ENCODE peak calls at places on chromosomes 4 and X, in seven cellular contexts. T, V, D, E, U, G and R are unnamed samples.

GRCh38 chr4:175109933-175110332 is 191.8 kb downstream of the ADAM29 start:
- DNase-seq in G (no peak), U (no peak), V (no peak), D (no peak), T (no peak), E (no peak), R (no peak)

GRCh38 chr4:61427818-61428495 is 227.8 kb downstream of the ADGRL3 start:
- DNase-seq in G (no peak), U (no peak), D (no peak), V (no peak), E (no peak), T (no peak), R (no peak)

GRCh38 chr4:149063007-149063406 is 620.8 kb upstream of the NR3C2 start:
- DNase-seq in V (no peak), G (no peak), T (no peak), D (no peak), E (no peak), U (no peak), R (no peak)

GRCh38 chr4:169070895-169071218 is 60.8 kb upstream of the CBR4 start:
- DNase-seq in D (no peak), G (no peak), V (no peak), T (no peak), U (no peak), E (peak), R (no peak)

GRCh38 chr4:13364653-13365052 is 119.5 kb downstream of the RAB28 start:
- DNase-seq in E (no peak), V (no peak), G (no peak), U (no peak), D (no peak), T (no peak), R (no peak)

GRCh38 chr4:81257021-81257420 is 42.0 kb upstream of the PRKG2 start:
- DNase-seq in T (peak), U (no peak), V (no peak), G (no peak), D (no peak), E (no peak), R (peak)

GRCh38 chrX:71173440-71173839 is 28.8 kb downstream of the NLGN3 start:
- DNase-seq in V (no peak), T (no peak), U (no peak), G (no peak), D (no peak), E (no peak), R (no peak)

GRCh38 chr4:113052379-113052951 is 3.0 kb downstream of the ANK2 start:
- DNase-seq in U (no peak), T (peak), G (no peak), E (no peak), D (no peak), V (no peak), R (peak)

GRCh38 chr4:154184238-154184637 is 307.4 kb downstream of the DCHS2 start:
- DNase-seq in V (no peak), T (no peak), U (no peak), D (no peak), G (no peak), E (no peak), R (no peak)

DNA sequence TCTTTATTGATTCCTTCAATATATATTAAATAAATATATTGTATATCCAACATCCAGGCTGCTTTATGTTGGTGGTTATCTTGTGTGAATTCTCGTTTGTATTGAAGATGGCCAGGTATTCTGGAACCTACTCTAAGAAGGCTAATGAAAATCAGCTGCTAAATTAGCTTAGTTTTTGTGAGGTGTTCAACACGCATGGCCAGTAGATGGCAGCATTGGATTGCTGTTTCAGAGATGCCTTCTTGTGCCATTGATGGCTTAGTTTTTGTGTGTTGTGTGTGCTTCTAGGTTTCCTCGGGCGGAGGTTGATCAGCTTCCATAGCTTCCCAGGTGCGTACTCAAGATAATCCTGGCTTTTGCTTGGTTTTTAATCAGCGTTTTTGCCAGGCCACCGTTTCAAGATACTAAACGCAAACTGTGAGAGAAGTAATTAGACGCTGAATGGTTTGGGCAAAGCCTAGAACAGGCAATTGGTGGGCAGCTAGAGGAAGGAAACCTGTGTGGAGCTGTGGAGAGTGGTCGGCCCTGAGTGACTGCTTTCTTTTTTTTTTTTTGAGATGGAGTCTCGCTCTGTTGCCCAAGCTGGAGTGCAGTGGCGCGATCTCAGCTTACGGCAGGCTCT is 15.1 kb downstream of the NOCT start:
- DNase-seq in V (no peak), E (peak), U (peak), G (no peak), T (peak), D (no peak), R (peak)
- TF ChIP-seq CTCF in V (peak), E (peak), U (peak), G (peak), T (peak), D (peak), R (peak)

GRCh38 chrX:152958047-152958446 is 35.9 kb downstream of the PNMA5 start:
- DNase-seq in E (no peak), V (no peak), G (no peak), D (no peak), U (no peak), T (no peak), R (no peak)
- H3K4me3 ChIP-seq in E (no peak), V (peak), G (peak), D (no peak), U (no peak), T (peak), R (no peak)

GRCh38 chrX:8815460-8816065 is 14.4 kb upstream of the FAM9A start:
- DNase-seq in E (peak), T (peak), D (no peak), G (no peak), V (no peak), U (no peak), R (peak)

GRCh38 chrX:8823698-8824097 is 22.5 kb upstream of the FAM9A start:
- DNase-seq in D (no peak), G (no peak), T (no peak), E (no peak), U (no peak), V (no peak), R (no peak)

DNA sequence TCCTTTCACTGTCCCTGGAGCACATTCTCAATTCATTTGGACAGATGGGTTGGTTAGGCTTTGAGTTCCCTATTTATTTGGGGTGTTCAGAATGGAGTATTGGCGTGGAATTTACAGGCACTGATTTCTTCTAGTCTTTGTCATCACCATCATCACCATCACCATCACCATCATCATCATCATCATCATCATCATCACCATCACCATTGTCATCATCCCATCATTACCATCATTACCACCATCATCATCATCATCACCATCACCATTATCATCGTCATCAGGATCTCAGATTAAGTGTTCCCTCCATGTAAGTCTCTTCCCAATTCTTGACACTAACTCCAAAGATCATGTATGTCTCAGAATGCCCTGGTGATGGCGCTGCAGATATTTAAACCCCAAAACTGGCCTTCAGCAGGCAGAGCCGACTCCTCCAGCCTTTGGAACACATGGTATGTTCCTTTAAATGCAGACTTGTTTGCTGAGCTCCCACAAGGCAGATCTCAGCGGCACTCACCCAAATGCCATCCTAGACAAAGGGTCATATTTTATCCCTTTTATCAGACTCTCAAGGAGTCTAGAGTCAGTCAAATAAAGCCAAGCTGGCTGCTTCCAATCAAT is 19.8 kb upstream of the FAM9A start:
- DNase-seq in T (no peak), E (no peak), V (no peak), G (no peak), D (no peak), U (no peak), R (no peak)
- TF ChIP-seq CTCF in T (no peak), E (no peak), V (no peak), G (no peak), D (no peak), U (no peak), R (no peak)

GRCh38 chr4:105632599-105632998 is 75.9 kb downstream of the INTS12 start:
- DNase-seq in T (no peak), U (no peak), V (no peak), G (no peak), D (no peak), E (no peak), R (no peak)

GRCh38 chr4:105634402-105634801 is 74.1 kb downstream of the INTS12 start:
- DNase-seq in U (no peak), T (no peak), V (no peak), E (no peak), G (no peak), D (no peak), R (no peak)

GRCh38 chr4:105633241-105633640 is 75.2 kb downstream of the INTS12 start:
- DNase-seq in D (no peak), G (no peak), E (peak), T (no peak), V (no peak), U (no peak), R (no peak)

GRCh38 chr4:105641876-105642275 is 66.6 kb downstream of the INTS12 start:
- DNase-seq in T (no peak), G (no peak), U (no peak), E (no peak), D (no peak), V (no peak), R (no peak)

DNA sequence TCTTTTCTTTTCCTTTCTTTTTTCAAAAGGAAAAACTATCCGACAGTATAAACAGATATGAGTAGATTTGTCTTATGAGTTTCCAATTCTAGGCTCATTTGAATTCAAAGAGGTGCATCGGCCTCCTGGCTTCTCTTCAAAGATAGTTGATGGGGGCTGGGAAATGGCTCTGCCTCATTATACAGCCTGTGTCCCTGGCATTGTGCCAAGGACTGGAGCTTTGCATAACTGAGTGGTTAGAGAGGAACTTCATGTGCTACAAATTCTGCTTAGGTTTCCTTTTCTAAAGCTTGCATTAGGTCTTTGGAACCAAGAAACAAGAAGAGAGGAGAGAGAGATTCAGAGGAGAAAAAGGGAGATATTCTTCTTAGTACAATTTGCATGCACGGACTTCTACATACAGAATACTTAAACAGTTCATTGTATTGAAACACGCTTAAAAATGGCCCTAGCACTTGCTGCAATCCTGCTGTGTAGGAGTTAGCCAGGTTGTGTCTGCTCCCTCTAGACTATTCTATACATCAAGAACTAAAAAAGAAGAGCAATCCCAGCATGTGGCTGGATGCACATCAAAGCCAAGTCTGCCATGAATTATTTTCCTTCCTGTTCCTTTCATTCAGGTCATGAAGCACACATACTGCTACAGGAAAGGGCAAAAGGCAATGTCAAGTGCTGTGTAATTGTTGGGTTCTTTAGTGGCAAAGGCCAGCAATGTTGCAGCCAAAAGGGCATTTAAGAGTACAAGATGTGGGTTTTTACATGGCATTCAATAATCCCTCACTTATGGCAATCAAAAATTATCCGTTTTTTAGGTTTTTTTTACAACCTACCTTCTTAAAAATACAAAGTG is 70.9 kb downstream of the INTS12 start:
- DNase-seq in V (peak), D (peak), E (peak), G (no peak), U (peak), T (no peak), R (peak)
- H3K4me3 ChIP-seq in V (no peak), D (no peak), E (no peak), G (no peak), U (no peak), T (no peak), R (no peak)